ENCODE peak calls at places on chromosomes 11 and 22, in ten cellular contexts. H is Peyer's patch, G is uterus, P is heart left ventricle, J is lung, Z is kidney, V is thoracic aorta, R is WERI-Rb-1, X is keratinocyte, Q is AG04450. M is an unnamed sample.

GRCh38 chr11:11849127-11849746 is 7.5 kb downstream of the USP47 start:
- DNase-seq in Z (no peak), G (peak), P (peak), H (peak), J (peak), R (peak), V (no peak), X (no peak), Q (no peak), M (peak)

GRCh38 chr11:101442171-101442570 is 141.6 kb downstream of the TRPC6 start:
- DNase-seq in Q (no peak), V (no peak), X (no peak), Z (no peak), G (no peak), R (no peak), J (no peak), P (no peak), H (no peak), M (no peak)

GRCh38 chr11:118885831-118886571 is 2.3 kb downstream of the CXCR5 start:
- DNase-seq in H (no peak), Z (no peak), G (no peak), R (no peak), Q (no peak), J (no peak), P (no peak), V (no peak), X (no peak), M (no peak)

GRCh38 chr11:92104349-92104748 is 120.3 kb upstream of the FAT3 start:
- DNase-seq in R (no peak), H (no peak), Q (no peak), V (no peak), P (no peak), Z (no peak), J (no peak), G (no peak), X (no peak), M (no peak)

GRCh38 chr11:47867821-47868220 is 19.7 kb upstream of the NUP160 start:
- DNase-seq in G (no peak), X (no peak), J (no peak), V (no peak), Z (no peak), Q (no peak), R (no peak), P (no peak), H (no peak), M (no peak)

GRCh38 chr11:57240007-57240406 is 3.0 kb upstream of the APLNR start:
- DNase-seq in R (no peak), H (no peak), P (no peak), Z (no peak), X (no peak), V (no peak), Q (no peak), J (no peak), G (no peak), M (no peak)

GRCh38 chr22:49360746-49361145 is 466.9 kb downstream of the BRD1 start:
- DNase-seq in R (no peak), J (no peak), Q (no peak), P (no peak), V (no peak), Z (no peak), X (no peak), H (no peak), G (no peak), M (no peak)

GRCh38 chr11:9875862-9876261 is 212.0 kb downstream of the SWAP70 start:
- DNase-seq in Z (no peak), R (no peak), V (no peak), P (no peak), H (no peak), X (no peak), Q (no peak), J (no peak), G (no peak), M (no peak)

GRCh38 chr11:115284766-115285165 is 219.4 kb downstream of the CADM1 start:
- DNase-seq in Z (no peak), V (no peak), G (no peak), Q (no peak), R (no peak), J (no peak), H (no peak), X (no peak), P (no peak), M (no peak)

GRCh38 chr11:26985941-26986340 is 8.0 kb upstream of the FIBIN start:
- DNase-seq in Q (no peak), R (no peak), Z (no peak), X (no peak), J (no peak), H (no peak), G (peak), V (no peak), P (no peak), M (no peak)

GRCh38 chr11:1458340-1459218 is 28.0 kb downstream of the MOB2 start:
- DNase-seq in V (peak), Z (peak), R (peak), Q (no peak), G (peak), X (no peak), H (peak), J (peak), P (peak), M (no peak)

GRCh38 chr11:115848080-115848479 is 343.9 kb upstream of the CADM1 start:
- DNase-seq in G (no peak), Z (no peak), V (no peak), Q (no peak), P (no peak), R (no peak), X (no peak), H (no peak), J (no peak), M (no peak)

GRCh38 chr11:115500547-115501503 is 3.4 kb downstream of the CADM1 start:
- DNase-seq in Z (no peak), V (no peak), R (peak), J (no peak), P (no peak), H (no peak), X (no peak), Q (no peak), G (no peak), M (no peak)

GRCh38 chr22:20296598-20296997 is 23.3 kb downstream of the DGCR6L start:
- DNase-seq in Z (no peak), Q (no peak), P (no peak), J (no peak), H (no peak), V (no peak), G (no peak), X (no peak), R (no peak), M (no peak)
- TF ChIP-seq CTCF in Z (no peak), Q (no peak), P (no peak), J (no peak), H (no peak), V (no peak), G (no peak), X (no peak), R (no peak), M (no peak)

DNA sequence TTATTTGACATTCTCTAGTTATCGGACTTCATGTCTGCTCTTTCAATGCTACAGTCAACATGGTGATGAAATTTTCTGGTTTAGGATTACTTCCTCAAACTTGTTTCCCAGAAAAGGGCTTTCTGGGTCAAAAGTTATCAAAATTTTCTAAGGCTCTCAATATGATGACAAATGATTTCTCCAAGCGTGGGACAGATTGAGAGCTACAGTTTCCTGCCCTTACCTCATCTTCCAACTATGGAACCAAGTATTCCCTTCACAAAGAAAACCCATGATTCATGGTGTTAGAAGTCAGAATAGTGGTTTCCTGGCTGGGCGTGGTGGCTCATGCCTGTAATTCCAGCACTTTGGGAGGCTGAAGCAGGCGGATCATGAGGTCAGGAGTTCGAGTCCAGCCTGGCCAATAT is 17.8 kb downstream of the MYO18B start:
- DNase-seq in Q (peak), V (peak), G (no peak), P (peak), H (no peak), R (no peak), X (peak), J (peak), Z (no peak), M (no peak)
- H3K27ac ChIP-seq in Q (peak), V (peak), G (no peak), P (peak), H (no peak), R (no peak), X (peak), J (no peak), Z (no peak), M (no peak)

GRCh38 chr11:77473801-77474508 is at the start of gene PAK1:
- DNase-seq in R (peak), X (peak), P (peak), V (peak), G (peak), Q (peak), Z (peak), J (peak), H (peak), M (peak)
- TF ChIP-seq CTCF in R (peak), X (no peak), P (no peak), V (no peak), G (no peak), Q (peak), Z (peak), J (no peak), H (no peak), M (no peak)

DNA sequence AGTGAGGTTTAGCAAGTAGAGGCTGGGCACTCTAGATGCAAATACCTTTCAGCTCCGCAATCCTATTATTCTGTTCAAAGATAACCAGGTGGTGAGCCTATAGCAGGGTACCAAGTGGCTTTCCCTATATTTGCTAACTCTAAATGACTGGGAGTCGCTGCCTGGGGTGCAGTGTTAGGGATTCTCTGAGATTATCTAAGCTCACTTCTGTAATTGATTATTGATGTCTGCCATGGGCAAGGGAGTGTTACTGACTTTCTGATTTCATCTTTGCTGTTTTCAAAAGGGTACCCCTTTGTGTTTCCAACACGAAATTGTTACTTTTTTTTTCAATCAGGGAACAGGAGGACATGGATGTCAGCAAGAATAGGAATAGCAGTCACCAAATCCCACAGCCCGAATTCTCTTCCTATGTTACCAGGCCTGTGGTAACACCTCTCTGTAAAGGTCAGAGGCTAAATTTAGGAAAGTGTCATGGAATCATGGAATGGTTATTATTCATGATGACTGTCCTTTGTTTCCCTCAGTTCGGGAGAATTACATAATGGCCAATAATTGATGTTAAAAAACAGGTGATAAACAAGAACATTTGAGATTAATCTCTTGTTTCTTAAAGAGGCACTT is 62.6 kb upstream of the CRYBB3 start:
- DNase-seq in R (no peak), P (no peak), J (no peak), Q (no peak), G (no peak), V (no peak), Z (no peak), X (no peak), H (no peak), M (no peak)
- H3K27ac ChIP-seq in R (no peak), P (peak), J (no peak), Q (no peak), G (no peak), V (no peak), Z (no peak), X (no peak), H (no peak), M (no peak)

GRCh38 chr11:94675788-94676187 is 92.4 kb upstream of the AMOTL1 start:
- DNase-seq in J (no peak), G (no peak), H (no peak), V (no peak), R (no peak), P (no peak), Q (no peak), X (no peak), Z (no peak), M (no peak)
- TF ChIP-seq CTCF in J (no peak), G (no peak), H (no peak), V (no peak), R (no peak), P (no peak), Q (no peak), X (no peak), Z (no peak), M (no peak)

GRCh38 chr22:50445880-50446707 is 28.7 kb downstream of the SBF1 start:
- DNase-seq in P (no peak), J (no peak), R (no peak), X (no peak), Z (peak), H (no peak), G (no peak), Q (no peak), V (no peak), M (no peak)
- H3K27ac ChIP-seq in P (no peak), J (peak), R (no peak), X (no peak), Z (peak), H (no peak), G (no peak), Q (no peak), V (no peak), M (peak)

GRCh38 chr22:30492144-30492543 is 13.4 kb downstream of the SEC14L4 start:
- DNase-seq in H (no peak), Z (no peak), J (no peak), Q (no peak), R (no peak), G (no peak), P (no peak), X (no peak), V (no peak), M (no peak)

GRCh38 chr22:30488121-30488520 is 16.3 kb upstream of the SEC14L3 start:
- DNase-seq in Q (no peak), P (no peak), H (no peak), J (no peak), Z (no peak), R (no peak), V (no peak), X (no peak), G (no peak), M (no peak)

GRCh38 chr22:30486661-30487115 is 14.9 kb upstream of the SEC14L3 start:
- DNase-seq in J (peak), R (no peak), G (no peak), V (no peak), H (no peak), P (no peak), Q (no peak), X (no peak), Z (no peak), M (no peak)

GRCh38 chr22:30491381-30491780 is 14.1 kb downstream of the SEC14L4 start:
- DNase-seq in G (no peak), V (no peak), P (no peak), Z (no peak), R (no peak), J (no peak), H (no peak), X (no peak), Q (no peak), M (no peak)

GRCh38 chr22:30490399-30490798 is 15.1 kb downstream of the SEC14L4 start:
- DNase-seq in J (no peak), V (no peak), X (no peak), P (no peak), Q (no peak), H (no peak), Z (no peak), G (no peak), R (no peak), M (no peak)
- TF ChIP-seq CTCF in J (no peak), V (no peak), X (no peak), P (no peak), Q (peak), H (no peak), Z (no peak), G (no peak), R (peak), M (no peak)

M was measured in CD8-positive, alpha-beta T cell.